ENCODE peak calls at places on chromosomes 7 and 10, in four cellular contexts. N is GM12891, P is GM12878, Z is K562. F is an unnamed sample.
A peak's percentile ranks its signal among the peaks of the same experiment; 100 is the strongest.

GRCh38 chr10:66940950-66941349 is 15.1 kb downstream of the LRRTM3 start:
- DNase-seq in N (no peak), P (no peak), Z (no peak), F (no peak)

GRCh38 chr7:5526190-5527037 is 102.8 kb upstream of the TNRC18 start:
- DNase-seq in N (no peak), P (no peak), Z (no peak), F (peak; percentile 75)

GRCh38 chr7:76315372-76315771 is 12.9 kb downstream of the HSPB1 start:
- DNase-seq in N (no peak), P (no peak), Z (no peak), F (no peak)

GRCh38 chr10:59336632-59337031 is 25.7 kb downstream of the FAM13C start:
- DNase-seq in N (no peak), P (no peak), Z (no peak), F (no peak)

GRCh38 chr10:102285134-102285533 is 39.8 kb downstream of the GBF1 start:
- DNase-seq in N (no peak), P (no peak), Z (no peak), F (no peak)

GRCh38 chr10:33249659-33250058 is 84.8 kb downstream of the NRP1 start:
- DNase-seq in N (no peak), P (no peak), Z (no peak), F (no peak)

GRCh38 chr7:2446676-2447075 is 29.5 kb downstream of the GRIFIN start:
- DNase-seq in N (no peak), P (no peak), Z (no peak), F (no peak)

GRCh38 chr7:112462236-112462635 is 12.0 kb downstream of the IFRD1 start:
- DNase-seq in N (no peak), P (no peak), Z (no peak), F (peak; percentile 77)

GRCh38 chr10:30445716-30446115 is 11.7 kb downstream of the MAP3K8 start:
- DNase-seq in N (no peak), P (no peak), Z (no peak), F (no peak)

GRCh38 chr10:112915590-112916572 is 34.2 kb upstream of the TCF7L2 start:
- DNase-seq in N (no peak), P (peak; percentile 7), Z (peak; percentile 14), F (no peak)

GRCh38 chr10:127524229-127524628 is 24.9 kb upstream of the NPS start:
- DNase-seq in N (no peak), P (no peak), Z (no peak), F (no peak)

GRCh38 chr7:49660976-49661375 is 112.5 kb upstream of the VWC2 start:
- DNase-seq in N (no peak), P (no peak), Z (no peak), F (no peak)

GRCh38 chr7:80170445-80170844 is 35.8 kb downstream of the GNAI1 start:
- DNase-seq in N (no peak), P (no peak), Z (no peak), F (no peak)

GRCh38 chr7:117008849-117009531 is 55.7 kb downstream of the ST7 start:
- DNase-seq in N (no peak), P (no peak), Z (no peak), F (peak; percentile 67)

GRCh38 chr10:6878067-6878412 is 298.0 kb upstream of the PRKCQ start:
- DNase-seq in N (no peak), P (no peak), Z (no peak), F (no peak)

GRCh38 chr10:70651661-70652060 is 20.6 kb upstream of the ADAMTS14 start:
- DNase-seq in N (no peak), P (no peak), Z (no peak), F (no peak)

GRCh38 chr7:151599401-151600227 is 79.9 kb upstream of the RHEB start:
- DNase-seq in N (no peak), P (no peak), Z (no peak), F (no peak)

GRCh38 chr10:17643339-17643754 is 604 bp upstream of the STAM start:
- DNase-seq in N (no peak), P (no peak), Z (peak; percentile 58), F (no peak)

GRCh38 chr10:100446130-100446761 is 16.6 kb upstream of the WNT8B start:
- DNase-seq in N (no peak), P (no peak), Z (no peak), F (no peak)

GRCh38 chr10:31838065-31838464 is 90.6 kb downstream of the ARHGAP12 start:
- DNase-seq in N (no peak), P (no peak), Z (no peak), F (no peak)

GRCh38 chr10:51269816-51270215 is 195.5 kb downstream of the PRKG1 start:
- DNase-seq in N (no peak), P (no peak), Z (no peak), F (no peak)

GRCh38 chr7:22499044-22499443 is 944 bp downstream of the STEAP1B start:
- DNase-seq in N (no peak), P (no peak), Z (no peak), F (no peak)

GRCh38 chr7:39987641-39988347 is 37.7 kb downstream of the CDK13 start:
- DNase-seq in N (no peak), P (no peak), Z (no peak), F (no peak)

GRCh38 chr7:135661311-135662122 is 797 bp upstream of the STMP1 start:
- DNase-seq in N (no peak), P (no peak), Z (peak; percentile 36), F (peak; percentile 32)

GRCh38 chr10:77989081-77989724 is 40.1 kb downstream of the POLR3A start:
- DNase-seq in N (no peak), P (no peak), Z (no peak), F (no peak)

GRCh38 chr10:46104071-46104585 is 58.1 kb upstream of the MSMB start:
- DNase-seq in N (no peak), P (no peak), Z (no peak), F (no peak)

GRCh38 chr10:46106410-46107255 is 60.6 kb upstream of the MSMB start:
- DNase-seq in N (no peak), P (no peak), Z (peak; percentile 70), F (peak; percentile 70)
- TF ChIP-seq SPI1 in N (no peak), P (no peak), Z (no peak), F (no peak)

GRCh38 chr10:73965890-73966768 is 31.8 kb upstream of the VCL start:
- DNase-seq in N (no peak), P (no peak), Z (no peak), F (peak; percentile 12)
- TF ChIP-seq SPI1 in N (no peak), P (no peak), Z (peak; percentile 22), F (no peak)

GRCh38 chr7:110620336-110620735 is 470.6 kb upstream of the LRRN3 start:
- DNase-seq in N (no peak), P (no peak), Z (no peak), F (no peak)
- TF ChIP-seq SPI1 in N (no peak), P (no peak), Z (no peak), F (no peak)

GRCh38 chr10:810351-810846 is 120.9 kb upstream of the DIP2C start:
- DNase-seq in N (no peak), P (no peak), Z (no peak), F (no peak)
- TF ChIP-seq SPI1 in N (no peak), P (no peak), Z (no peak), F (no peak)